ENCODE peak calls at places on chromosomes 4 and X, in nine cellular contexts. L is heart left ventricle, T is PC-3, S is kidney, Q is cardiac muscle cell, U is MM.1S, K is hepatocyte, C is suprapubic skin, B is ovary. M is an unnamed sample. For H3K4me1 and H3K9me3, the result is how much of the 10 kb centered on the place peaks cover.

GRCh38 chr4:84089652-84090437 is 409.2 kb downstream of the NKX6-1 start:
- DNase-seq in C (no peak), K (no peak), T (no peak), B (no peak), U (no peak), Q (no peak), L (no peak), S (no peak), M (no peak)

GRCh38 chr4:177444911-177445736 is 2.9 kb upstream of the AGA start:
- DNase-seq in K (no peak), C (no peak), Q (no peak), U (no peak), T (no peak), S (no peak), L (no peak), B (no peak), M (no peak)

GRCh38 chr4:178953447-178954120 is 1511.3 kb upstream of the AGA start:
- DNase-seq in Q (no peak), T (no peak), C (no peak), K (no peak), B (no peak), L (no peak), S (no peak), U (no peak), M (no peak)

GRCh38 chr4:70725633-70726032 is 3.9 kb downstream of the RUFY3 start:
- DNase-seq in B (no peak), L (no peak), T (no peak), K (no peak), C (no peak), U (no peak), Q (no peak), S (no peak), M (no peak)

GRCh38 chrX:36683507-36683906 is 324.7 kb upstream of the FAM47C start:
- DNase-seq in S (no peak), Q (no peak), T (no peak), B (no peak), K (no peak), C (no peak), U (no peak), L (no peak), M (no peak)

GRCh38 chrX:53321216-53321942 is 40.0 kb upstream of the IQSEC2 start:
- DNase-seq in L (no peak), S (no peak), K (peak), C (no peak), U (no peak), B (no peak), Q (peak), T (no peak), M (peak)

GRCh38 chrX:128365523-128365922 is 313.3 kb upstream of the ACTRT1 start:
- DNase-seq in S (no peak), U (no peak), C (no peak), T (no peak), B (no peak), L (no peak), K (no peak), Q (no peak), M (no peak)

GRCh38 chr4:77178560-77178959 is 21.6 kb downstream of the CCNG2 start:
- DNase-seq in B (no peak), T (no peak), Q (no peak), S (no peak), L (no peak), K (no peak), U (no peak), C (no peak), M (no peak)

GRCh38 chrX:68669094-68669830 is 21.8 kb downstream of the STARD8 start:
- DNase-seq in T (no peak), S (no peak), B (no peak), L (no peak), C (no peak), U (no peak), K (no peak), Q (peak), M (no peak)

GRCh38 chr4:145679520-145679919 is 426 bp upstream of the C4orf51 start:
- DNase-seq in L (peak), Q (peak), B (no peak), T (peak), C (no peak), S (no peak), K (peak), U (no peak), M (no peak)

GRCh38 chr4:185426960-185427688 is 1.4 kb upstream of the UFSP2 start:
- DNase-seq in C (no peak), B (no peak), K (no peak), L (no peak), T (no peak), S (peak), U (no peak), Q (no peak), M (no peak)

GRCh38 chr4:6055030-6055429 is 36.8 kb upstream of the C4orf50 start:
- DNase-seq in L (no peak), K (no peak), U (no peak), B (no peak), C (no peak), Q (no peak), T (no peak), S (no peak), M (no peak)

GRCh38 chr4:123564758-123565346 is 168.3 kb downstream of the SPRY1 start:
- DNase-seq in C (no peak), K (peak), U (peak), B (no peak), Q (peak), S (no peak), T (peak), L (no peak), M (peak)

GRCh38 chr4:3493720-3494492 is 30.8 kb downstream of the DOK7 start:
- DNase-seq in C (no peak), Q (no peak), U (no peak), L (no peak), S (no peak), T (no peak), B (no peak), K (no peak), M (no peak)

GRCh38 chr4:26181616-26182015 is 139.2 kb upstream of the RBPJ start:
- DNase-seq in T (peak), B (no peak), C (no peak), S (no peak), Q (no peak), U (no peak), L (no peak), K (no peak), M (no peak)

GRCh38 chr4:26178874-26179273 is 141.9 kb upstream of the RBPJ start:
- DNase-seq in C (no peak), Q (no peak), U (no peak), T (no peak), L (peak), K (no peak), B (no peak), S (no peak), M (no peak)

GRCh38 chr4:144294211-144294610 is 153.7 kb upstream of the GYPA start:
- DNase-seq in U (no peak), T (no peak), C (no peak), K (no peak), S (no peak), B (no peak), L (no peak), Q (no peak), M (no peak)

GRCh38 chr4:6342530-6343293 is 73.1 kb downstream of the WFS1 start:
- DNase-seq in C (no peak), U (no peak), T (no peak), B (no peak), S (peak), Q (peak), L (peak), K (no peak), M (peak)

GRCh38 chr4:6693274-6694176 is at the start of gene S100P:
- DNase-seq in B (no peak), T (peak), L (no peak), C (no peak), Q (no peak), K (peak), S (peak), U (no peak), M (no peak)

GRCh38 chrX:108331126-108331909 is 106.9 kb downstream of the COL4A6 start:
- DNase-seq in K (peak), B (no peak), Q (no peak), C (no peak), L (no peak), T (peak), S (no peak), U (no peak), M (no peak)

GRCh38 chr4:826508-827208 is 729 bp upstream of the CPLX1 start:
- DNase-seq in T (no peak), K (peak), U (no peak), L (no peak), Q (peak), B (no peak), C (peak), S (peak), M (no peak)

GRCh38 chr4:40280586-40280985 is 54.5 kb upstream of the CHRNA9 start:
- DNase-seq in S (no peak), T (no peak), C (no peak), Q (no peak), U (no peak), B (no peak), L (no peak), K (no peak), M (no peak)

GRCh38 chrX:135094726-135095125 is 25.6 kb downstream of the ETDB start:
- DNase-seq in L (no peak), C (no peak), B (no peak), U (no peak), K (no peak), T (no peak), Q (no peak), S (no peak), M (no peak)

GRCh38 chrX:149370097-149370496 is 135.0 kb downstream of the IDS start:
- DNase-seq in L (no peak), Q (no peak), K (no peak), T (no peak), C (no peak), U (no peak), S (no peak), B (no peak), M (no peak)

GRCh38 chr4:72313121-72313520 is 255.9 kb downstream of the ADAMTS3 start:
- DNase-seq in K (no peak), T (no peak), S (no peak), U (no peak), L (no peak), B (no peak), Q (no peak), C (no peak), M (no peak)

GRCh38 chr4:120850048-120850599 is 72.4 kb downstream of the PRDM5 start:
- DNase-seq in L (no peak), Q (no peak), B (no peak), S (no peak), U (no peak), T (no peak), C (no peak), K (no peak), M (no peak)

GRCh38 chr4:150152764-150153163 is 74.5 kb downstream of the DCLK2 start:
- DNase-seq in C (no peak), S (no peak), B (no peak), L (no peak), T (peak), U (no peak), Q (no peak), K (no peak), M (peak)

GRCh38 chr4:101931619-101932018 is 141.1 kb downstream of the BANK1 start:
- DNase-seq in L (no peak), B (no peak), U (no peak), T (no peak), C (no peak), Q (no peak), K (no peak), S (no peak), M (no peak)

GRCh38 chr4:74109116-74109791 is 10.3 kb upstream of the CXCL2 start:
- DNase-seq in S (no peak), U (no peak), C (peak), T (peak), B (no peak), K (peak), Q (peak), L (peak), M (no peak)

GRCh38 chr4:141518222-141518621 is 118.2 kb upstream of the IL15 start:
- DNase-seq in U (no peak), K (no peak), Q (no peak), B (no peak), T (no peak), C (no peak), S (no peak), L (no peak), M (no peak)

GRCh38 chr4:142565771-142566170 is 280.3 kb downstream of the INPP4B start:
- DNase-seq in Q (no peak), L (no peak), C (no peak), B (no peak), S (no peak), K (no peak), U (no peak), T (no peak), M (no peak)

DNA sequence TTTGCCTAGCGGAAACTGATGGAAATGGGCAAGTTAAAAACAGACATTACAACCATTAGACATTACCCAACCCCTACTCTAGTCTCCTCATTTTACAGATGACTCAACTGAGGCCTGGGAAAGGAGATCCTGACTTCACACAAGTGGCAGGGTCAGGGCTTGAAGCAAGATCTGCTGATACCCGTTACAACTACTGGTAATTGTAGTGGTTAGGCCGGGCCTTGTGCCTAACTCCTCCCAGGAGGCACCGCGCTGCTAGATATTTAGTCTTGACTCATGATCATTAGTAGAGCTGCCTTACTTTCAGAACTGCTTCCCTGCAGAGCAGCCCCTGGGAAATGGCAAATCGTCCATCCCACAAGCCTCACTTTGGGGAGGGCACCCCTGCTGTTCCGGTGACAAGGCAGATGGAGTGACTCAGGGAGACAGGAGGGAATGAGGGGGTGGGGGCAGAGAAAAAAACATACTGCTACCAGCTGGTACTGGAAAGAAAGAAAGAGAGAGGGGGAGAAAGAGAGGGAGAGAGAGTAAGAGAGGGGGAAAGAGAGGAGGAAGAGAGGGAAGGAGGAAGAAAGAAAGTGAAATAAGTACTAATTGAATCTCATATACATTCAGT is 12.2 kb downstream of the ARHGEF6 start:
- DNase-seq in K (peak), S (peak), U (no peak), T (peak), B (peak), L (peak), C (peak), Q (no peak), M (no peak)
- H3K4me1 ChIP-seq in K (under half), S (under half), U (under half), T (under half), B (under half), L (under half), C (under half), Q (under half), M (under half)

GRCh38 chr4:11120435-11120834 is 308.3 kb downstream of the HS3ST1 start:
- DNase-seq in B (no peak), U (no peak), S (no peak), K (no peak), C (no peak), L (no peak), T (no peak), Q (no peak), M (no peak)

GRCh38 chr4:11119474-11119873 is 309.2 kb downstream of the HS3ST1 start:
- DNase-seq in Q (no peak), T (no peak), C (no peak), K (no peak), L (no peak), S (no peak), U (no peak), B (no peak), M (no peak)

GRCh38 chr4:11118513-11118912 is 310.2 kb downstream of the HS3ST1 start:
- DNase-seq in S (no peak), T (no peak), U (no peak), B (no peak), C (no peak), K (no peak), Q (no peak), L (no peak), M (no peak)
- H3K9me3 ChIP-seq in S (under half), T (under half), U (under half), B (under half), C (under half), K (under half), Q (under half), L (under half), M (under half)

GRCh38 chr4:153075256-153075630 is 129.0 kb upstream of the TRIM2 start:
- DNase-seq in K (no peak), S (no peak), T (no peak), L (no peak), B (no peak), Q (no peak), C (no peak), U (no peak), M (no peak)
- H3K4me3 ChIP-seq in K (no peak), S (no peak), T (no peak), L (no peak), B (no peak), Q (no peak), C (no peak), U (no peak), M (no peak)

DNA sequence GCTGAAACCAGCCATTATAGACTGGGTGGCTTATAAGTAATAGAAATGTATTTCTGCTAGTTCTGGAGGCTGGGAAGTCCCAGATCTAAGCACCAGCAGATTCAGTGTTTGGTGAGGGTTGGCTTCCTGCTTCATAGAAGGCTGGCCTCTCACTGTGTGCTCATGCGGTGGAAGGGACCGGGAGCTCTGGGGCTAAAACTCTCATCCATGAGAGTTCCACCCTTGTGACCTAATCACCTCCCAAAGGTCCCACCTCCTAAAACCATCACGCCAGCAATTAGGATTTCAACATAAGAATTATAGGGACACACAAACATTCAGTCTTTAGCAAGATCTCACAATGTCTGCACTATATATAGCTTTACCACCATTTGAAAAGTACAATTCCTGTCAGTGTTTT is 215.2 kb downstream of the CBR4 start:
- DNase-seq in Q (no peak), K (no peak), S (no peak), U (no peak), C (no peak), B (no peak), T (no peak), L (no peak), M (no peak)
- H3K4me1 ChIP-seq in Q (under half), K (under half), S (under half), U (under half), C (under half), B (under half), T (under half), L (under half), M (under half)

GRCh38 chrX:144683247-144683646 is 564.1 kb upstream of the SPANXN1 start:
- DNase-seq in Q (no peak), C (no peak), K (no peak), L (no peak), U (no peak), T (no peak), B (no peak), S (no peak), M (no peak)

GRCh38 chrX:144681501-144681900 is 565.8 kb upstream of the SPANXN1 start:
- DNase-seq in L (no peak), Q (no peak), C (no peak), S (no peak), B (no peak), K (no peak), U (no peak), T (peak), M (no peak)
- H3K9me3 ChIP-seq in L (under half), Q (under half), C (under half), S (under half), B (under half), K (under half), U (under half), T (under half), M (under half)

GRCh38 chr4:158171456-158171790 is 1.4 kb downstream of the GASK1B start:
- DNase-seq in K (no peak), U (no peak), L (no peak), S (no peak), C (no peak), Q (no peak), B (no peak), T (no peak), M (no peak)
- H3K4me3 ChIP-seq in K (peak), U (no peak), L (peak), S (peak), C (peak), Q (peak), B (peak), T (peak), M (peak)

GRCh38 chr4:38950734-38951133 is 81.5 kb downstream of the TMEM156 start:
- DNase-seq in B (no peak), S (no peak), C (no peak), Q (no peak), L (no peak), T (no peak), K (no peak), U (no peak), M (no peak)
- H3K4me1 ChIP-seq in B (under half), S (under half), C (under half), Q (under half), L (under half), T (under half), K (under half), U (under half), M (under half)

GRCh38 chr4:8776366-8776765 is 95.3 kb downstream of the HMX1 start:
- DNase-seq in B (no peak), T (no peak), K (no peak), U (no peak), S (no peak), C (no peak), L (peak), Q (no peak), M (no peak)

GRCh38 chr4:8775751-8776355 is 95.8 kb downstream of the HMX1 start:
- DNase-seq in B (peak), K (no peak), U (no peak), C (peak), S (peak), L (peak), Q (no peak), T (no peak), M (no peak)

GRCh38 chr4:8778301-8778700 is 93.3 kb downstream of the HMX1 start:
- DNase-seq in T (no peak), K (no peak), U (no peak), S (peak), C (no peak), B (no peak), Q (no peak), L (peak), M (no peak)

GRCh38 chr4:8778760-8779159 is 92.9 kb downstream of the HMX1 start:
- DNase-seq in S (no peak), T (no peak), L (peak), C (no peak), B (no peak), K (no peak), U (no peak), Q (no peak), M (no peak)

GRCh38 chr4:8777320-8778196 is 94.1 kb downstream of the HMX1 start:
- DNase-seq in T (peak), U (no peak), K (no peak), L (peak), S (peak), C (no peak), Q (no peak), B (no peak), M (no peak)
- H3K9me3 ChIP-seq in T (under half), U (under half), K (under half), L (under half), S (under half), C (under half), Q (under half), B (under half), M (under half)

GRCh38 chr4:187128971-187129370 is 405.3 kb upstream of the FAT1 start:
- DNase-seq in C (no peak), Q (no peak), U (no peak), S (no peak), L (no peak), B (no peak), K (no peak), T (peak), M (no peak)
- H3K4me3 ChIP-seq in C (no peak), Q (no peak), U (no peak), S (no peak), L (no peak), B (no peak), K (no peak), T (no peak), M (no peak)

DNA sequence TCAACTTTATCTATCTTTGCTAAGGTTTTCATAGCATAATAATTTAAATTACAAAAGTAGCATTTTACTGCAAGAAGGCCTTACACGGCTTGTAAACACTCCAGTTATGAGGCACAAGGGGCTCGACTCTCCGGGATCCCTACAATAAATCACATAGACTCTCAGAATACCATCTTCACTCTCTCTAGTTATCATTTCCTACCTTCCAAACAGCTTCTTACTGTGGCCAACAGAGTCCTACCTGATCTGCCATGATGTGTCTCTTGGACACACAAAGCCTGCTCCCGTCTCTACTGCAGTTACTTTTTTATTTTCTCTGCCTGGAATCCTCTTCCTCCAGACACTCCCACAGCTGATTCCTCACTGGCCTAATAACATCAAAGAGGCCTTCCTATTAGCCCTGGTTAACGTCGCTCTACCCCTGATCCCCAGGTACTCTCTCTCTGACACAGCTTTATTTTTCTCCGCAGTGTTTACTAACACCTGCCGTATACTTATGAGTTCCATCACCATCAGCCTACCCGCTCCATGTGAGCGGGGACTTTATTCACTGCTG is 559.6 kb upstream of the DIPK2B start:
- DNase-seq in T (no peak), L (no peak), U (no peak), S (no peak), Q (no peak), B (no peak), C (no peak), K (no peak), M (no peak)
- H3K4me1 ChIP-seq in T (half or more), L (under half), U (under half), S (under half), Q (under half), B (under half), C (under half), K (under half), M (under half)